ENCODE peak calls at places on chromosomes 2 and 18, in ten cellular contexts. J is Calu3, K is fibroblast of lung, X is mesothelial cell of epicardium, S is tibial nerve, Z is cardiac muscle cell, E is K562, L is body of pancreas, I is suprapubic skin, T is neural progenitor cell. P is an unnamed sample.
A peak's percentile ranks its signal among the peaks of the same experiment; 100 is the strongest.

GRCh38 chr18:40152859-40153258 is 1802.2 kb upstream of the PIK3C3 start:
- DNase-seq in J (no peak), K (peak; percentile 53), X (no peak), S (no peak), Z (peak; percentile 16), E (no peak), L (no peak), I (no peak), T (no peak), P (no peak)

GRCh38 chr2:127176371-127177311 is 43.5 kb downstream of the CYP27C1 start:
- DNase-seq in J (no peak), K (peak; percentile 53), X (no peak), S (no peak), Z (peak; percentile 32), E (no peak), L (no peak), I (peak; percentile 85), T (peak; percentile 45), P (no peak)

GRCh38 chr2:101349893-101350662 is 37.2 kb downstream of the CREG2 start:
- DNase-seq in J (no peak), K (peak; percentile 68), X (no peak), S (no peak), Z (peak; percentile 55), E (peak; percentile 11), L (no peak), I (no peak), T (no peak), P (no peak)

GRCh38 chr2:47025969-47026610 is 110.5 kb upstream of the MCFD2 start:
- DNase-seq in J (no peak), K (no peak), X (no peak), S (no peak), Z (no peak), E (no peak), L (no peak), I (no peak), T (no peak), P (no peak)

GRCh38 chr2:85243101-85244072 is 84.4 kb downstream of the TGOLN2 start:
- DNase-seq in J (peak; percentile 39), K (peak; percentile 25), X (peak; percentile 63), S (peak; percentile 28), Z (peak; percentile 46), E (peak; percentile 70), L (peak; percentile 81), I (no peak), T (peak; percentile 80), P (no peak)

GRCh38 chr18:62037989-62038778 is 145.4 kb upstream of the RNF152 start:
- DNase-seq in J (no peak), K (peak; percentile 39), X (no peak), S (no peak), Z (peak; percentile 74), E (no peak), L (no peak), I (no peak), T (no peak), P (no peak)

GRCh38 chr2:47226124-47227040 is 71.3 kb upstream of the STPG4 start:
- DNase-seq in J (no peak), K (peak; percentile 76), X (no peak), S (no peak), Z (no peak), E (peak; percentile 53), L (peak; percentile 19), I (no peak), T (no peak), P (no peak)

GRCh38 chr2:172953970-172954852 is 121.4 kb upstream of the MAP3K20 start:
- DNase-seq in J (no peak), K (no peak), X (no peak), S (no peak), Z (no peak), E (no peak), L (no peak), I (no peak), T (no peak), P (no peak)

GRCh38 chr2:120590841-120591240 is 144.8 kb upstream of the GLI2 start:
- DNase-seq in J (no peak), K (no peak), X (no peak), S (no peak), Z (no peak), E (no peak), L (no peak), I (no peak), T (no peak), P (no peak)

GRCh38 chr2:120587997-120588336 is 147.7 kb upstream of the GLI2 start:
- DNase-seq in J (no peak), K (no peak), X (no peak), S (no peak), Z (no peak), E (no peak), L (no peak), I (no peak), T (no peak), P (no peak)

GRCh38 chr2:120592084-120592483 is 143.6 kb upstream of the GLI2 start:
- DNase-seq in J (no peak), K (no peak), X (no peak), S (no peak), Z (no peak), E (no peak), L (no peak), I (no peak), T (no peak), P (no peak)

GRCh38 chr2:120591572-120591971 is 144.1 kb upstream of the GLI2 start:
- DNase-seq in J (no peak), K (no peak), X (no peak), S (no peak), Z (no peak), E (no peak), L (no peak), I (no peak), T (no peak), P (no peak)

DNA sequence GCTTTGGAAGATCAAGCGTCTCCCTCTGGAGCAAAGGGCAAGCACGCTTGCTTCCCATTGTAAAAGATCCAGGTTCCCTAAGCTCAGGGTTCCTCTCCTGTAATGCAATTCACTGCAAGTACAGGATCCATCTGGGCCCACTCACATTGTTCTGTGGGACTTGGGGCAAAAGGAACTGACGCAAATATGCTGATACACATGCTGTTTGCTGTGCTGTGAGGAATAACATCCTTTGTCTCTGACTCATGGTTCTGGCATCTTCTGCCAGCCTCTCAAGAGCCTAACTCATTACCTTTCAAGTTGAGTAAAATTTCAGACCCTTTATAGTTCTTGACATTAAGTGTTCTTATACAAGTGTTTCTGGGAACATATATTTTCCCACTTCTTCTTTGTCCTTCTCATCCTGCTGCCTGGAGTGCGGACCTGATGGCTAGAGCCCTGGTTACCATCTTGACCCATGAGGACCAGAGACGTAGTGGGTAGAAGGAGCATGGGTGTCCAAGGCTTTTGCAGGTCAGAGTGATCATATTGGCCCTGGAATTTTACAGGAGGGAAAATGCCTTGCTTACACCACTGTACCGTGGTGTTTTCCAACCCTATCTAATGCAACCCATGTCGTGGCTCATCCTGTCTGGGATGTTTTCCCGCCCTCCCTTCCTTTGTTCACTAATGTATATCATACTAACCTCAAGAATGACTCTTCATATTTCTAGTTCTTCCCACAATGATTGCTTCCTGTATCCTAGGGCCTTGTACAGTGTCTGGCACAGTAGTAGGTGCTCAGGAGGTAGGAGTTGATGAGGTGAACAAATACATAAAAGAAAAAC is 145.7 kb upstream of the GLI2 start:
- DNase-seq in J (no peak), K (peak; percentile 97), X (no peak), S (no peak), Z (peak; percentile 99), E (no peak), L (no peak), I (no peak), T (no peak), P (no peak)
- TF ChIP-seq CTCF in J (no peak), K (no peak), X (no peak), S (no peak), Z (no peak), E (no peak), L (no peak), I (no peak), T (no peak), P (no peak)

DNA sequence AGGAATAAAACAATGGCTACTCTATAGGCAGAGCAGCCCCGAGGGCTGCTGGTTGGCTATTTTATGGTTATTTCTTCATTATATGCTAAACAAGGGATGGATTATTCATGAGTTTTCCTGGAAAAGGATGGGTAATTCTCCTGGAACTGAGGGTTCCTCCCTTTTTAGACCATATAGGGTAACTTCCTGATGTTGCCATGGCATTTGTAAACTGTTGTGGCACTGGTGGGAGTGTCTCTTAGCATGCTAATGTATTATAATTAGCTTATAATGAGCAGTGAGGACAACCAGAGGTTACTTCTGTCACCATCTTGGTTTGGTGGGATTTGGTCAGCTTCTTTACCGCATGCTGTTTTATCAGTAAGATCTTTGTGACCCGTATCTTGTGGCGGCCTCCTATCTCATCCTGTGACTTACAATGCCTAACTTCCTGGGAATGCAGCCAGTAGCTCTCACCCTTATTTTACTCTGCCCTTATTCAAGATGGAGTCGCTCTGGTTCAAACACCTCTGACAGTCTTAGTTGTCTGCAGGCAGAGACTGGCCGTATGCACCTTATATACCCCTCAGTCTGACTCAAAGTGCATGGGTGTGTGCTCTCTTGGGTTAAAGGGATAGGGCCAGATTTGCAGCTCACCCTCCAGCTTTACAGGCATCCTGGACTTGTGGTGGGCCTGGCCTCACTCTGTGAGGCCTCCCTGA is 57.7 kb downstream of the HAUS1 start:
- DNase-seq in J (no peak), K (no peak), X (no peak), S (no peak), Z (no peak), E (no peak), L (no peak), I (no peak), T (no peak), P (no peak)
- TF ChIP-seq CTCF in J (no peak), K (no peak), X (no peak), S (no peak), Z (no peak), E (no peak), L (no peak), I (no peak), T (no peak), P (no peak)

DNA sequence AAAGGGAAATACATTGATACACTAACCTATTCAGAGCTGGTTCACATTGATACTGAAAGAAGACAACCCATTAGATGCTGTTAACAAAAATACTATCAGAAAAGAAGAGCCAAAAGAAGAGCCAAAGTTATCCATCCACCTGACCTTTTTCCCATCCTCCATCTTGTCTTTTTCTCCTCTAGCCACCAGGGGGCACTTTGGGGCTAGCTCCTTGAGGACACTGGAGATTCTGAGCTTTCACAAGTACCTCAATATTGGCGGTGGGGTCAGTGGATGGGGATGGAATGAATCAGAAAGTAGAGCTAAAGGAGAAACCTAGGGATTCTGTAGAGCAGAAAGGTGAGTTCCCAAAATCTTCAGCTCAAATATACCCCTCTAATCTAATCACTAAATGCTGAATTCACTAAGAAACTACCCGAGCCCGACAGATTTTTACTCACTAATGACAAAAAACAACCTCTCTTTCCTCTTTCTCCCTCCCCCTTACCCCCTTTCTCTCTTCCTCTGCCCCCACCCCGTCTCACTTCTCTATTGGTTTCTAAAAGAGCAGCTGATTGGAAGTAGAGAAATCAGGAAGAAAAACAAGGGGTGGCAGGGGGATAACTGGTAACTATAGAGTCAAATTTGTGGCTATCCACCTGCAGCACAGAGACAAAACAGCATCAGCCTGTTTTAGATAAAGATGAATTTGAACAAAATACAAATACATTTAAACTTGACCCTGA is 203.3 kb downstream of the TCF4 start:
- DNase-seq in J (peak; percentile 11), K (peak; percentile 62), X (no peak), S (no peak), Z (peak; percentile 67), E (peak; percentile 57), L (peak; percentile 25), I (no peak), T (peak; percentile 68), P (peak; percentile 28)
- TF ChIP-seq CTCF in J (peak; percentile 33), K (peak; percentile 86), X (peak; percentile 34), S (peak; percentile 23), Z (peak; percentile 87), E (peak; percentile 62), L (peak; percentile 22), I (peak; percentile 27), T (peak; percentile 85), P (peak; percentile 28)

GRCh38 chr2:25170888-25171287 is 2.5 kb upstream of the POMC start:
- DNase-seq in J (no peak), K (no peak), X (no peak), S (no peak), Z (no peak), E (peak; percentile 14), L (no peak), I (no peak), T (no peak), P (no peak)
- TF ChIP-seq CTCF in J (no peak), K (no peak), X (peak; percentile 6), S (no peak), Z (no peak), E (no peak), L (no peak), I (no peak), T (no peak), P (no peak)

P was measured in GM13976.